ENCODE peak calls at places on chromosomes 3 and 15, in ten cellular contexts. B is NB4, W is kidney, Y is bronchial epithelial cell, X is AG10803, D is fibroblast of pulmonary artery, F is epithelial cell of proximal tubule, C is esophagus squamous epithelium, Z is pancreas, G is cardiac fibroblast. A is an unnamed sample.

GRCh38 chr3:133573054-133573628 is 345 bp upstream of the CDV3 start:
- DNase-seq in Z (peak), W (peak), F (peak), G (peak), C (no peak), X (peak), Y (peak), B (peak), D (peak), A (peak)

GRCh38 chr15:69531302-69532027 is 78.8 kb downstream of the RPLP1 start:
- DNase-seq in Y (no peak), Z (no peak), X (no peak), F (no peak), D (no peak), G (no peak), B (no peak), W (no peak), C (no peak), A (no peak)

GRCh38 chr3:182172534-182172933 is 460.8 kb downstream of the SOX2 start:
- DNase-seq in B (no peak), Z (no peak), D (no peak), F (no peak), G (no peak), X (no peak), C (no peak), W (no peak), Y (no peak), A (no peak)

GRCh38 chr15:32979710-32980109 is 214.8 kb downstream of the FMN1 start:
- DNase-seq in Z (no peak), C (no peak), G (peak), D (peak), B (no peak), Y (peak), X (peak), F (peak), W (no peak), A (no peak)

GRCh38 chr15:56320861-56321260 is 44.4 kb upstream of the TEX9 start:
- DNase-seq in X (no peak), D (no peak), Z (no peak), C (no peak), Y (peak), G (no peak), W (no peak), F (no peak), B (no peak), A (no peak)

GRCh38 chr3:172317984-172318383 is 130.3 kb downstream of the GHSR start:
- DNase-seq in W (peak), F (no peak), B (peak), Y (peak), D (peak), Z (no peak), C (no peak), X (peak), G (peak), A (no peak)

GRCh38 chr3:71486831-71487230 is 96.7 kb downstream of the FOXP1 start:
- DNase-seq in C (no peak), Z (no peak), D (no peak), W (no peak), X (no peak), G (no peak), B (no peak), Y (no peak), F (no peak), A (no peak)

GRCh38 chr3:47713655-47714054 is 68.0 kb downstream of the SMARCC1 start:
- DNase-seq in Y (no peak), Z (no peak), C (no peak), F (no peak), W (no peak), B (no peak), D (no peak), G (no peak), X (no peak), A (no peak)

GRCh38 chr3:37666618-37667017 is 195.1 kb upstream of the CTDSPL start:
- DNase-seq in Z (no peak), G (no peak), Y (no peak), F (no peak), D (no peak), B (no peak), C (no peak), W (no peak), X (no peak), A (no peak)

GRCh38 chr3:55511895-55512585 is 24.9 kb upstream of the WNT5A start:
- DNase-seq in D (peak), B (no peak), F (no peak), G (peak), Y (peak), C (no peak), Z (no peak), W (no peak), X (peak), A (no peak)

DNA sequence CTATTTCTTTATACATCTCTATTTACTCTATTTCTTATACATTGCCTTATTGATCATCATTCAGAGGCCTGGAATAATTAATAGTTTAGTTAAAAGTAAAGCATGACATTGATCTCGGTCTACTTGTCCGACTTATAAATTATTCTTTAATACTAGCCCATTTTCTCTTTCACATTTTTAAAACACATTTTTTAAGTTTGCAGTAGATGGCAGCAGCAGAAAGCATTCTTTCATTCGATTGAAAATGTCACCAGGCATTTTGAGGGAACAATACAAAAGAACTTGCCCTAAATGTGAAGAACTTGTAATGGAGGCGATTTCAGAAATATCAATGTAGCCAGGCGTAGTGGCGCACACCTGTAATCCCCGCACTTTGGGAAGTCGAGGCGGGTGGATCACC is 15.5 kb upstream of the MAP3K13 start:
- DNase-seq in Y (no peak), B (no peak), C (no peak), W (no peak), D (no peak), X (no peak), F (no peak), G (no peak), Z (no peak), A (no peak)
- TF ChIP-seq CTCF in Y (no peak), B (no peak), C (no peak), W (no peak), D (no peak), X (no peak), F (no peak), G (no peak), Z (no peak), A (no peak)

GRCh38 chr15:73996939-73997338 is 2.4 kb downstream of the PML start:
- DNase-seq in G (peak), D (peak), B (peak), X (peak), C (no peak), W (no peak), Y (no peak), F (no peak), Z (no peak), A (no peak)
- H3K4me3 ChIP-seq in G (peak), D (peak), B (peak), X (peak), C (peak), W (peak), Y (no peak), F (peak), Z (no peak), A (no peak)

GRCh38 chr3:150975992-150976368 is 3.5 kb upstream of the CLRN1 start:
- DNase-seq in W (no peak), D (no peak), X (no peak), B (no peak), F (no peak), Y (no peak), Z (no peak), G (no peak), C (no peak), A (no peak)

GRCh38 chr3:150972379-150972985 is at the start of gene CLRN1:
- DNase-seq in X (no peak), Z (no peak), W (no peak), Y (no peak), C (no peak), B (no peak), D (peak), F (no peak), G (peak), A (no peak)

GRCh38 chr3:150970665-150971327 is 1.7 kb downstream of the CLRN1 start:
- DNase-seq in X (peak), F (peak), G (peak), B (no peak), D (peak), C (no peak), W (no peak), Z (no peak), Y (peak), A (no peak)

GRCh38 chr3:150975096-150975991 is 2.8 kb upstream of the CLRN1 start:
- DNase-seq in D (no peak), F (no peak), X (no peak), G (no peak), C (no peak), Y (no peak), Z (no peak), W (no peak), B (no peak), A (no peak)
- TF ChIP-seq CTCF in D (no peak), F (no peak), X (no peak), G (no peak), C (no peak), Y (no peak), Z (no peak), W (no peak), B (no peak), A (no peak)

GRCh38 chr3:94158461-94158860 is 95.6 kb downstream of the NSUN3 start:
- DNase-seq in Z (no peak), G (no peak), X (no peak), Y (no peak), D (peak), W (no peak), F (no peak), B (no peak), C (no peak), A (no peak)

GRCh38 chr3:94162700-94163099 is 99.8 kb downstream of the NSUN3 start:
- DNase-seq in G (no peak), X (peak), Y (peak), B (peak), W (no peak), C (no peak), F (peak), D (peak), Z (no peak), A (no peak)

GRCh38 chr3:94159062-94159726 is 96.3 kb downstream of the NSUN3 start:
- DNase-seq in W (no peak), D (peak), B (peak), G (peak), Y (peak), C (no peak), Z (no peak), F (no peak), X (no peak), A (no peak)
- H3K4me3 ChIP-seq in W (no peak), D (peak), B (no peak), G (peak), Y (peak), C (peak), Z (no peak), F (peak), X (peak), A (no peak)

GRCh38 chr3:80063535-80063934 is 295.7 kb upstream of the ROBO1 start:
- DNase-seq in Z (no peak), W (no peak), X (no peak), Y (no peak), B (no peak), D (no peak), G (no peak), F (no peak), C (no peak), A (no peak)

DNA sequence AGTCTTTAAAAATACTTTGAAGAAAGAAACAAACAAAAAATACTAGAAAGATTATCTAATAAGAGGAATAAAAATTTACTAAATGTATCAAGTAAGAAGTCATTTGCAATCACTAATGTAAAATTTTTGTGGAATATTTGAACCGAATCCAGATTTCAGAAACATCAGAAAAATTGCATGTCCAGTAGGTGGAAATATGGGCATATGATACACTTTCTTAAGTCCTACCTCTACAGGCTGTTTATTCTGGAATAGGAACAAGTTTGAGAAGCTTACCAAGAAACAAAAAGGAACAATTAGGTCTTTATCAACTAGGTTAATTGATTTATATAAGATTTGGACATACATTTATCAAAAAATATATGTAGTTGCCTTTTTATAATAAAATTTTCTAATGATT is 292.9 kb upstream of the ROBO1 start:
- DNase-seq in C (no peak), X (no peak), Y (no peak), F (no peak), B (no peak), G (peak), W (no peak), Z (no peak), D (peak), A (no peak)
- TF ChIP-seq CTCF in C (no peak), X (no peak), Y (no peak), F (peak), B (no peak), G (no peak), W (no peak), Z (no peak), D (peak), A (no peak)

DNA sequence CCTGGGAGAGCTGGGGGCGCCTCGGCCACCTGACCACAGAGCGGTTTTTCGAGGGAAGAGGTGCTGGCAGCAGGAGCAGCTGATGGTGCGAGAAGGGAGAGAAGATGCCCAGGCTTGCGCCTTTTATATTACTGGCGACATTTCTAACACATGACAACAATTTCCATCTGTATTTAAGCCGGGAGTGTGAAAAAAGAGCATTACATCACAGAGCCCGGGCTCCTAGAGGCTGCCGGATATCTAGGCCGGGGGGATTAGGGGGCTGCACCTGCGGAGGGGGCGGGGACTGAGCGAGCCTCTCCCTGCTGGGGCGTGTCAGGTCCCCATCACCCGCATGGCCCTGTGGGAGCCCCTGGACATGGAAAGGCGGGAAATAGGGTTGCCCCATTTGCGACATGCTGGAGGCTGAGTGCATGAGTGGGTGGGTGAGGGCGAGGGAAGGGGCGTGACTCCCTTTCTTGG is 440.7 kb downstream of the MAGI1 start:
- DNase-seq in Y (no peak), G (no peak), D (no peak), X (no peak), W (peak), Z (no peak), F (no peak), C (no peak), B (no peak), A (no peak)
- H3K4me3 ChIP-seq in Y (no peak), G (no peak), D (no peak), X (no peak), W (no peak), Z (no peak), F (no peak), C (peak), B (no peak), A (no peak)

DNA sequence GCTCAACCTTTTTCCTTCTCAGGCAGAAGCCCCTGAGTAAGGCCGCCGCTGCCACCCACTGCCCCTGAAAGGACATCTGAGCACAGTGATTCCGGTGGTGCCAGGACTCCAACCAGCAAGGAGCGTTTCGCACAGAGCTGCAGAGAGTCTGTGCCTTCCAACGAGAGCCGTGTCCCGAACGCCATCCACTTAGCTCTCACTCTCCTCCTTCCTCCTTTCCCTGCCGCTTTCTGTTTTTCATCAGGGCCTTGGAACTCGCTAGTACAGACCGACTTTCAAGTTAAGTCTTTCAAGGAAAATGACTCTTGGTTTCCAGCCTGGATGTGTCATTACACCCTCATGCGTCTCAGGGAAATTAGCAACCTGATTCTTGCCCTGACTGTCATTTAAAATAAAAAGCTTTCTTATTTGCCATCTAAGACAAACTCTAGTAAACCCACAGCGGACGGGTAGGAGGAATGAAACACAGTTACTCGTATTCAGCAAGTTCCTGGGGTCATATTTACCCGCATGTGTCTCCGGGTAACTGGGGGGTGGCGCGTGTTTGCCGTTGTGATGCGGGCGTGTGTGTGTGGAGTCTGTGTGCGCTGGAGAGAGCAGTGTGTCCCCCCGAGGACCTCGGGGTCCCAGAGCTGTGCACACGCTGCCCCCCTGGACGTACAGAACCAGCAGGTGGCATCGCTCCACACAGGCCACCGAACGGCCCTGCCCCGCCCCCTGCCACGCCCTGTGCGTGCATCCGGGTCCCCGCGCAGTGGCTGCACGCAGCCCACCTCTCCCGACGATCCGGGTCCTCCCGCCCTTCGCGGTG is 30.4 kb upstream of the ALDH1A3 start:
- DNase-seq in C (no peak), Z (peak), F (no peak), W (peak), X (peak), D (peak), Y (peak), B (peak), G (peak), A (no peak)
- TF ChIP-seq CTCF in C (peak), Z (peak), F (peak), W (peak), X (peak), D (no peak), Y (peak), B (peak), G (peak), A (no peak)